ENCODE peak calls at places on chromosomes 1 and 21, in five cellular contexts. T, Y, I, X and Q are unnamed samples.

GRCh38 chr1:3036646-3037280 is 15.5 kb downstream of the ACTRT2 start:
- DNase-seq in T (no peak), Y (no peak), I (no peak), X (no peak), Q (no peak)

GRCh38 chr1:166952002-166952746 is 23.2 kb downstream of the ILDR2 start:
- DNase-seq in T (peak), Y (peak), I (no peak), X (no peak), Q (no peak)

GRCh38 chr1:2937805-2938204 is 83.5 kb upstream of the ACTRT2 start:
- DNase-seq in T (no peak), Y (no peak), I (no peak), X (no peak), Q (no peak)

GRCh38 chr1:185874246-185874645 is 140.1 kb downstream of the HMCN1 start:
- DNase-seq in T (no peak), Y (no peak), I (no peak), X (no peak), Q (no peak)

GRCh38 chr21:43808832-43809251 is 19.5 kb downstream of the RRP1 start:
- DNase-seq in T (no peak), Y (no peak), I (no peak), X (no peak), Q (no peak)

GRCh38 chr1:53625049-53625448 is 113.9 kb downstream of the GLIS1 start:
- DNase-seq in T (no peak), Y (no peak), I (no peak), X (no peak), Q (no peak)

GRCh38 chr1:203281033-203281432 is 24.3 kb upstream of the BTG2 start:
- DNase-seq in T (no peak), Y (no peak), I (no peak), X (no peak), Q (no peak)

GRCh38 chr1:30087465-30087864 is 635.9 kb downstream of the MATN1 start:
- DNase-seq in T (no peak), Y (peak), I (peak), X (no peak), Q (no peak)

GRCh38 chr1:57188169-57188568 is 222.4 kb upstream of the C8B start:
- DNase-seq in T (no peak), Y (no peak), I (no peak), X (no peak), Q (no peak)

GRCh38 chr1:12457771-12458170 is 160.2 kb downstream of the DHRS3 start:
- DNase-seq in T (no peak), Y (no peak), I (no peak), X (no peak), Q (no peak)

GRCh38 chr1:47507921-47508894 is 70.4 kb downstream of the FOXD2 start:
- DNase-seq in T (no peak), Y (peak), I (peak), X (peak), Q (no peak)

GRCh38 chr1:22143065-22143514 is at the start of gene WNT4:
- DNase-seq in T (no peak), Y (no peak), I (peak), X (peak), Q (no peak)

GRCh38 chr1:70140343-70140742 is 65.0 kb downstream of the LRRC40 start:
- DNase-seq in T (no peak), Y (no peak), I (no peak), X (no peak), Q (no peak)

GRCh38 chr1:209363112-209363511 is 220.4 kb upstream of the CAMK1G start:
- DNase-seq in T (no peak), Y (no peak), I (no peak), X (no peak), Q (no peak)

GRCh38 chr1:44803062-44803311 is 2.8 kb downstream of the PLK3 start:
- DNase-seq in T (no peak), Y (no peak), I (no peak), X (no peak), Q (no peak)
- TF ChIP-seq ZBTB33 in T (no peak), Y (no peak), I (no peak), X (no peak), Q (no peak)

GRCh38 chr1:17826165-17826488 is 71.0 kb downstream of the ACTL8 start:
- DNase-seq in T (peak), Y (peak), I (peak), X (peak), Q (no peak)
- TF ChIP-seq ZBTB33 in T (no peak), Y (no peak), I (no peak), X (no peak), Q (no peak)

DNA sequence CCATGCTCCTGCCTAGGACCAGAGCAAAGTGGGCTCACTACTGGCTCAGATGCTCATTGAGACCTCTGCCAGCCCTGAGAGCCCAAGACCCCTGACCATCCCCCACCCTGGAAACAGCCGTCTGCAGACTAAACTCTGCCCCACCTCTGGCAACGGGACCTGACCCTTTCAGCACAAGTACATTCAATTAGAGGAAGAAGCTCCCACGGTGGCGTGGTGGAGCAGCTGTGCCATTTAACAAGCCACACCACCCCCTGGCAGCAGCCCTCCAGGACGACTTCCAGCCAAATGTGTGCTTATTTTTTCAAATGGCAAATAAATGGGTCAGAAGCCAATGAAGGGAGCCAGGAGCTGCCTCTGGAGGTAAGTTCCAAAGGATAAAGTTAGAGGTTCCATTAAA is 226.8 kb downstream of the NPHP4 start:
- DNase-seq in T (no peak), Y (no peak), I (no peak), X (no peak), Q (no peak)
- TF ChIP-seq ZBTB33 in T (no peak), Y (no peak), I (no peak), X (no peak), Q (no peak)

GRCh38 chr1:88524129-88524528 is 159.9 kb upstream of the PKN2 start:
- DNase-seq in T (no peak), Y (no peak), I (no peak), X (no peak), Q (no peak)

GRCh38 chr1:88514544-88514943 is 169.5 kb upstream of the PKN2 start:
- DNase-seq in T (no peak), Y (no peak), I (no peak), X (no peak), Q (no peak)

DNA sequence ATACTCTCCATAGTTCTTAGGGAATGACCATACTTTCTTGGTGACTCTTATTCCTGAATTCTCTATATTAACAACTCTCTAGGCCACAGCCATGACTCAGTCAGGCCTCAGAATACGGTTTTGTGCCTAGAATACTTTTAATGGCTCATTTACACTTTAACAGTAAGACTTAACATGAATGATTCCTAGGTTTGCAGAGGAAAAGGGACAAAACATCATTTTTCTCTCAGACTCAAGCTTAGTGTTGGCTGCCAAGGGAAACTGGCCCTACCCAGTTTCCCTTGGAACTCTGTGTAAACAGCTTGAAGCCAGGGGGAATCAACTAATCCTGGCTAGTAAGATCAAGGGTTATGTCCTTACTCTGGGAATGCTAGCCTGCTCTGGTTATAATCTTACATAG is 164.9 kb upstream of the PKN2 start:
- DNase-seq in T (no peak), Y (no peak), I (no peak), X (no peak), Q (no peak)
- TF ChIP-seq ZBTB33 in T (no peak), Y (no peak), I (no peak), X (no peak), Q (no peak)

GRCh38 chr21:33542640-33543504 is at the start of gene SON:
- DNase-seq in T (peak), Y (peak), I (peak), X (peak), Q (peak)

GRCh38 chr21:33539612-33540011 is 2.3 kb downstream of the GART start:
- DNase-seq in T (no peak), Y (no peak), I (no peak), X (no peak), Q (no peak)

GRCh38 chr21:33541756-33542639 is at the start of gene GART:
- DNase-seq in T (peak), Y (peak), I (peak), X (peak), Q (peak)

GRCh38 chr21:33540711-33541104 is 1.2 kb downstream of the GART start:
- DNase-seq in T (no peak), Y (no peak), I (no peak), X (peak), Q (no peak)

DNA sequence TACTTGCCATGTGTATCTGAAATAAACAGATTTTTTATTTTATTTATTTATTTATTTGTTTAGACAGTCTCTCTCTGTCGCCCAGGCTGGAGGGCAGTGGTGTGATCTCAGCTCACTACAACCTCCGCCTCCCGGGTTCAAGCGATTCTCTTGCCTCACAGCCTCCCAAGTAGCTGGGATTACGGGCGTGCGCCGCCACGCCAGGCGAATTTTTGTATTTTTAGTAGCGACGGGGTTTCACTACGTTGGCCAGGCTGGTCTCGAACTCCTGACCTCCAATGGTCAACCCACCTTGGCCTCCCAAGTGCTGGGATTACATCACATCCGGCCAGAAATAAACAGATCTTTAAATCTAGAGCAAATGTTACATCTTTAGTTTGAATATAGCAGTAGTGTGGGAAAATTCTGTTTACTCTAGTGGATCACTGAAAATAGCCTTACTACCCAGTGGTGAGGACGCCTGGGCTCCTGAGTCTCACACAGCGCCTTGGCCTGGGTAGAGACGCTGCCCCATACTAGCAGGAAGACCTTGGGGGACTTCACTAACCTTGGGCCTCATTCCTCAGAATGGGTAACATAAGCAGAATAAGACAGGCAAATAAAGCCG is 709 bp downstream of the GART start:
- DNase-seq in T (no peak), Y (peak), I (no peak), X (peak), Q (peak)
- TF ChIP-seq ZBTB33 in T (no peak), Y (no peak), I (no peak), X (no peak), Q (no peak)

GRCh38 chr1:235019456-235019855 is 109.2 kb downstream of the TOMM20 start:
- DNase-seq in T (no peak), Y (no peak), I (no peak), X (no peak), Q (no peak)
- TF ChIP-seq ZBTB33 in T (no peak), Y (no peak), I (no peak), X (no peak), Q (no peak)

GRCh38 chr1:31855038-31855845 is 39.4 kb upstream of the SPOCD1 start:
- DNase-seq in T (no peak), Y (peak), I (no peak), X (peak), Q (no peak)
- TF ChIP-seq ZBTB33 in T (no peak), Y (no peak), I (no peak), X (no peak), Q (no peak)

GRCh38 chr1:183279835-183280234 is 93.8 kb downstream of the LAMC2 start:
- DNase-seq in T (no peak), Y (peak), I (no peak), X (no peak), Q (no peak)
- TF ChIP-seq ZBTB33 in T (no peak), Y (no peak), I (no peak), X (no peak), Q (no peak)